ENCODE peak calls at places on chromosomes 1 and 21, in four cellular contexts. H is suprapubic skin; M is CD8-positive, alpha-beta memory T cell; U is astrocyte of the spinal cord. W is an unnamed sample.

GRCh38 chr1:59468828-59469428 is 172.0 kb downstream of the FGGY start:
- DNase-seq in H (no peak), M (no peak), U (no peak), W (no peak)

GRCh38 chr1:59215766-59216291 is 81.1 kb upstream of the FGGY start:
- DNase-seq in H (no peak), M (no peak), U (no peak), W (no peak)

GRCh38 chr1:99656701-99657100 is 10.8 kb downstream of the PALMD start:
- DNase-seq in H (no peak), M (no peak), U (no peak), W (no peak)

GRCh38 chr21:35015435-35016024 is 33.6 kb downstream of the RUNX1 start:
- DNase-seq in H (no peak), M (peak; percentile 58), U (no peak), W (no peak)

GRCh38 chr1:20588634-20589225 is at the start of gene CDA:
- DNase-seq in H (no peak), M (no peak), U (no peak), W (peak; percentile 50)

GRCh38 chr1:93631626-93632365 is 49.8 kb downstream of the BCAR3 start:
- DNase-seq in H (no peak), M (no peak), U (no peak), W (no peak)

GRCh38 chr1:50491142-50491541 is 67.9 kb upstream of the DMRTA2 start:
- DNase-seq in H (no peak), M (no peak), U (no peak), W (no peak)

GRCh38 chr1:50109647-50110075 is 941 bp downstream of the ELAVL4 start:
- DNase-seq in H (no peak), M (no peak), U (no peak), W (no peak)

GRCh38 chr1:59126361-59126760 is 170.5 kb upstream of the FGGY start:
- DNase-seq in H (no peak), M (no peak), U (peak; percentile 53), W (no peak)

GRCh38 chr1:113493533-113493932 is 103.2 kb downstream of the MAGI3 start:
- DNase-seq in H (no peak), M (no peak), U (no peak), W (no peak)

DNA sequence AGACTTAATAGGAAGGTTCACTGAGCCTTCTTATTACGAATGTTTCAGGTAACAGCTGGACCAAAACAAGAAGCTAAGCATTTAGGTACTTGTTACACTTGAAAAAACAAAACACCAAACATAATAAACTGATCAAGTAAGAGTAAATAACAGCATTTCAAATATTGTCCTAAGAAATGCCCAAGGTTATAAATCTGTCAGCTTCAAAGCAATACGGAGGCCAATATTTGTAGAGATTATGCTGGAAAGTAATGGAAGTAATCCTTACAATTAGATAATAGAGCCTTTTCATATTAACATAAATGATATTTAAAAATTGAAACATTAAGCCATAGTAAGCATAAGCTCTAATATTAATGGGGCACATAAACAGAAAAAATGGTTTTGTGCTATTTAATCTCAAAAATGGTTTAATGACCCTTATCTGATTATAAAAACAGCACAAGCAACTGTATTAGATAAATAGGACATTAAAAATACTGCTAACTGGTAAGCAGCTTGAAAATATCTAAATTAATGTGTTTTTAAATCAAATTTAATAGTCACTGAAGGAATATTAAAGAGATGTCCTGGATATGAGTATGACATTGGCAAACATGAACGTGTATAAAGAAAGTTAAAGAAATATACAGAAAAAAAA is 43.0 kb upstream of the USH2A start:
- DNase-seq in H (no peak), M (no peak), U (no peak), W (no peak)
- H3K4me3 ChIP-seq in H (no peak overlapping the region), M (no peak overlapping the region), U (no peak overlapping the region), W (no peak overlapping the region)

GRCh38 chr1:32242341-32242851 is 4.6 kb upstream of the FAM167B start:
- DNase-seq in H (no peak), M (no peak), U (no peak), W (no peak)
- H3K4me3 ChIP-seq in H (no peak overlapping the region), M (no peak overlapping the region), U (no peak overlapping the region), W (peak overlapping the region; percentile 19)

GRCh38 chr1:37557402-37557801 is 662 bp downstream of the DNALI1 start:
- DNase-seq in H (no peak), M (no peak), U (no peak), W (no peak)

GRCh38 chr1:37558411-37558810 is 1.7 kb downstream of the DNALI1 start:
- DNase-seq in H (no peak), M (no peak), U (no peak), W (no peak)

GRCh38 chr1:37553927-37554808 is at the start of gene SNIP1:
- DNase-seq in H (peak; percentile 95), M (peak; percentile 95), U (peak; percentile 93), W (peak; percentile 93)

GRCh38 chr1:37559080-37559479 is 2.3 kb downstream of the DNALI1 start:
- DNase-seq in H (no peak), M (no peak), U (no peak), W (no peak)

GRCh38 chr1:37556712-37557196 is at the start of gene DNALI1:
- DNase-seq in H (peak; percentile 87), M (no peak), U (peak; percentile 93), W (peak; percentile 92)
- H3K4me3 ChIP-seq in H (peak within 1 kb of the TSS; percentile 36), M (no peak within 1 kb of the TSS), U (peak within 1 kb of the TSS; percentile 52), W (peak within 1 kb of the TSS; percentile 43)

GRCh38 chr1:150162862-150163706 is 13.4 kb downstream of the PLEKHO1 start:
- DNase-seq in H (peak; percentile 88), M (no peak), U (peak; percentile 100), W (no peak)

GRCh38 chr1:150161747-150162581 is 12.2 kb downstream of the PLEKHO1 start:
- DNase-seq in H (no peak), M (no peak), U (peak; percentile 51), W (no peak)

GRCh38 chr1:150160964-150161626 is 11.4 kb downstream of the PLEKHO1 start:
- DNase-seq in H (no peak), M (no peak), U (no peak), W (no peak)

GRCh38 chr1:150164224-150164623 is 14.5 kb downstream of the PLEKHO1 start:
- DNase-seq in H (no peak), M (no peak), U (no peak), W (peak; percentile 56)

DNA sequence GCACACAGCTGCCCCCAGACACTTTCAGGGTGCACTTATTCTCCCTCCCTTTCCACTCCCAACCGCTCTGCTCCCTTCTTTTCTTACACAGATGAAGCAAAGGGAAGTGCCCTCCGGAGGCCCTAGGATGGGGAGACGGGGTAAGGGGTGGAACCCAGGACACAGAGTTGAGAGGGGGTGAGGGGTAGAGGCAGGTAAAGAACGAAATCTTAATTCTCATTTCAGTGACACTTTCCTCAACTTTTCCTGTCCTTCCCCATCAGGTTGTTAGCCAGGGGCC is 12.8 kb downstream of the PLEKHO1 start:
- DNase-seq in H (no peak), M (no peak), U (no peak), W (no peak)
- H3K4me3 ChIP-seq in H (peak overlapping the region; percentile 46), M (no peak overlapping the region), U (peak overlapping the region; percentile 13), W (peak overlapping the region; percentile 40)

GRCh38 chr1:220878223-220879081 is 791 bp upstream of the HLX start:
- DNase-seq in H (no peak), M (no peak), U (peak; percentile 16), W (peak; percentile 42)

GRCh38 chr1:220879509-220880366 is 495 bp downstream of the HLX start:
- DNase-seq in H (no peak), M (no peak), U (peak; percentile 37), W (peak; percentile 39)

GRCh38 chr1:220880726-220881506 is 1.7 kb downstream of the HLX start:
- DNase-seq in H (no peak), M (no peak), U (peak; percentile 71), W (peak; percentile 84)

GRCh38 chr1:220879090-220879508 is at the start of gene HLX:
- DNase-seq in H (peak; percentile 93), M (no peak), U (peak; percentile 91), W (peak; percentile 95)

DNA sequence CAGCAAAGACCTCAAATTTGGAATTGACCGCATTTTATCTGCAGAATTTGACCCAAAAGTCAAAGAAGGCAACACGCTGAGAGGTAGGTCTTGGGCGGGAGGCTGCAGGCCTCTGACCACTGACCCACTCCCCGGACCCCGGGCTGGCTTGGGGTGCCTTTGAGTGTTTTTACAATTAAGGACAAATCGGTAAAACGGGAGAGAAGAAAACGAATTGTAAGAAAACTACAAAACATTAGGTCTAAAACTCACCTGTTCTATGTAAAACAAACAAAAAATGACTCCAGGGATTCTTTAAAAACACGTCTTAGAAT is 1.1 kb downstream of the HLX start:
- DNase-seq in H (no peak), M (no peak), U (peak; percentile 21), W (no peak)
- H3K4me3 ChIP-seq in H (peak overlapping the region; percentile 91), M (no peak overlapping the region), U (peak overlapping the region; percentile 67), W (peak overlapping the region; percentile 80)

GRCh38 chr1:156155760-156156495 is 2.5 kb downstream of the SEMA4A start:
- DNase-seq in H (no peak), M (no peak), U (no peak), W (no peak)
- H3K4me3 ChIP-seq in H (no peak overlapping the region), M (no peak overlapping the region), U (no peak overlapping the region), W (peak overlapping the region; percentile 33)

GRCh38 chr1:12053752-12054548 is 9.2 kb upstream of the TNFRSF8 start:
- DNase-seq in H (no peak), M (no peak), U (no peak), W (no peak)

GRCh38 chr1:12049625-12050024 is 13.5 kb upstream of the TNFRSF8 start:
- DNase-seq in H (no peak), M (no peak), U (no peak), W (no peak)

GRCh38 chr1:12051361-12051760 is 11.7 kb upstream of the TNFRSF8 start:
- DNase-seq in H (no peak), M (no peak), U (no peak), W (no peak)

GRCh38 chr1:12052997-12053686 is 10.0 kb upstream of the TNFRSF8 start:
- DNase-seq in H (no peak), M (no peak), U (no peak), W (no peak)

DNA sequence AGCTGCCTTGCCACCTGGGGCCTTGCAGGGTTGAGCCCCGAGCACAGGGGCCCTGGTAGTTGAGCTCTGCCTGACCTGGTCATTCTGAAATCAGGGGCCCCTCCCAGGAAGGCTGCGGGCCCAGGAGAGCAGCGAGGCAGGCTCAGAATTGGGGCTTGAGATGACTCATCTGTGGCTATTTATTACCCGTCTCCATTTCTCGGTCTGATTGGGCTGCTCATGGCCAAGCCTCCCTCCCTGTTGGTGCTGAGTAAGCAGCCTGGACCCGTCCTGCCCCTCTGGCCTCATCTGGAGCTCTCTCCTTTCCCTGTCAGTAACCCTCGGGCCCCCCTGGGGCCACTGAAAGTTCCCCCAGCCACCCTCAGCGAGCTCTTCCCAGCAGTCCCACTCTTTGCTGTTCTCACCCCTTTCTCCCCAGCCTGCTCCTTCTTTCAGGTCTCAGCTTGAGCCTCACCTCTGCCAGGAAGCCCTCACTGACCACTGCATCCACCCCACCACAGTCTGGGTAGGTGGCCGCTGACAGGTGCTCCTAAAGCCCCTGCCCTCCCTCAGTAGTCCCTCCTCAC is 11.0 kb upstream of the TNFRSF8 start:
- DNase-seq in H (no peak), M (no peak), U (peak; percentile 76), W (peak; percentile 34)
- H3K4me3 ChIP-seq in H (no peak overlapping the region), M (no peak overlapping the region), U (no peak overlapping the region), W (no peak overlapping the region)